ENCODE peak calls at places on chromosomes 2 and 18, in nine cellular contexts. One of them, this sample, is unnamed.

GRCh38 chr2:225779829-225780228 is 380.3 kb downstream of the NYAP2 start:
- DNase-seq in body of pancreas: no peak
- DNase-seq in HFF-Myc: no peak
- DNase-seq in Caco-2: no peak
- DNase-seq in bronchial epithelial cell: no peak
- DNase-seq in Peyer's patch: no peak
- DNase-seq in GM06990: no peak
- DNase-seq in AG04449: no peak
- DNase-seq in IMR-90: no peak
- DNase-seq in this sample: no peak

GRCh38 chr18:79588636-79589481 is 90.7 kb upstream of the CTDP1 start:
- DNase-seq in body of pancreas: peak
- DNase-seq in HFF-Myc: no peak
- DNase-seq in Caco-2: no peak
- DNase-seq in bronchial epithelial cell: peak
- DNase-seq in Peyer's patch: peak
- DNase-seq in GM06990: no peak
- DNase-seq in AG04449: peak
- DNase-seq in IMR-90: peak
- DNase-seq in this sample: no peak

GRCh38 chr2:119236796-119237195 is 13.2 kb downstream of the STEAP3 start:
- DNase-seq in body of pancreas: no peak
- DNase-seq in HFF-Myc: no peak
- DNase-seq in Caco-2: no peak
- DNase-seq in bronchial epithelial cell: no peak
- DNase-seq in Peyer's patch: no peak
- DNase-seq in GM06990: no peak
- DNase-seq in AG04449: no peak
- DNase-seq in IMR-90: no peak
- DNase-seq in this sample: no peak

GRCh38 chr18:27211569-27211968 is 26.5 kb upstream of the CHST9 start:
- DNase-seq in body of pancreas: no peak
- DNase-seq in HFF-Myc: no peak
- DNase-seq in Caco-2: no peak
- DNase-seq in bronchial epithelial cell: no peak
- DNase-seq in Peyer's patch: no peak
- DNase-seq in GM06990: no peak
- DNase-seq in AG04449: no peak
- DNase-seq in IMR-90: no peak
- DNase-seq in this sample: no peak

GRCh38 chr2:231970461-231970860 is 8.9 kb downstream of the DIS3L2 start:
- DNase-seq in body of pancreas: no peak
- DNase-seq in HFF-Myc: no peak
- DNase-seq in Caco-2: no peak
- DNase-seq in bronchial epithelial cell: peak
- DNase-seq in Peyer's patch: no peak
- DNase-seq in GM06990: no peak
- DNase-seq in AG04449: no peak
- DNase-seq in IMR-90: peak
- DNase-seq in this sample: no peak

GRCh38 chr2:200320991-200321390 is 14.5 kb downstream of the SPATS2L start:
- DNase-seq in body of pancreas: no peak
- DNase-seq in HFF-Myc: no peak
- DNase-seq in Caco-2: no peak
- DNase-seq in bronchial epithelial cell: no peak
- DNase-seq in Peyer's patch: no peak
- DNase-seq in GM06990: no peak
- DNase-seq in AG04449: no peak
- DNase-seq in IMR-90: no peak
- DNase-seq in this sample: no peak

GRCh38 chr2:71672640-71673401 is 219.5 kb downstream of the DYSF start:
- DNase-seq in body of pancreas: no peak
- DNase-seq in HFF-Myc: no peak
- DNase-seq in Caco-2: no peak
- DNase-seq in bronchial epithelial cell: no peak
- DNase-seq in Peyer's patch: peak
- DNase-seq in GM06990: no peak
- DNase-seq in AG04449: no peak
- DNase-seq in IMR-90: no peak
- DNase-seq in this sample: no peak

GRCh38 chr2:102592601-102593000 is 26.8 kb upstream of the SLC9A2 start:
- DNase-seq in body of pancreas: peak
- DNase-seq in HFF-Myc: no peak
- DNase-seq in Caco-2: no peak
- DNase-seq in bronchial epithelial cell: peak
- DNase-seq in Peyer's patch: peak
- DNase-seq in GM06990: no peak
- DNase-seq in AG04449: no peak
- DNase-seq in IMR-90: peak
- DNase-seq in this sample: no peak

GRCh38 chr18:7662866-7663265 is 95.8 kb downstream of the PTPRM start:
- DNase-seq in body of pancreas: no peak
- DNase-seq in HFF-Myc: no peak
- DNase-seq in Caco-2: no peak
- DNase-seq in bronchial epithelial cell: no peak
- DNase-seq in Peyer's patch: no peak
- DNase-seq in GM06990: no peak
- DNase-seq in AG04449: no peak
- DNase-seq in IMR-90: no peak
- DNase-seq in this sample: no peak

GRCh38 chr18:7668392-7668791 is 101.3 kb downstream of the PTPRM start:
- DNase-seq in body of pancreas: no peak
- DNase-seq in HFF-Myc: no peak
- DNase-seq in Caco-2: peak
- DNase-seq in bronchial epithelial cell: no peak
- DNase-seq in Peyer's patch: no peak
- DNase-seq in GM06990: no peak
- DNase-seq in AG04449: no peak
- DNase-seq in IMR-90: no peak
- DNase-seq in this sample: no peak

GRCh38 chr18:7663305-7664023 is 96.3 kb downstream of the PTPRM start:
- DNase-seq in body of pancreas: no peak
- DNase-seq in HFF-Myc: no peak
- DNase-seq in Caco-2: no peak
- DNase-seq in bronchial epithelial cell: no peak
- DNase-seq in Peyer's patch: no peak
- DNase-seq in GM06990: no peak
- DNase-seq in AG04449: no peak
- DNase-seq in IMR-90: no peak
- DNase-seq in this sample: no peak

GRCh38 chr18:7664024-7664312 is 96.9 kb downstream of the PTPRM start:
- DNase-seq in body of pancreas: no peak
- DNase-seq in HFF-Myc: no peak
- DNase-seq in Caco-2: no peak
- DNase-seq in bronchial epithelial cell: no peak
- DNase-seq in Peyer's patch: no peak
- DNase-seq in GM06990: no peak
- DNase-seq in AG04449: no peak
- DNase-seq in IMR-90: no peak
- DNase-seq in this sample: no peak

DNA sequence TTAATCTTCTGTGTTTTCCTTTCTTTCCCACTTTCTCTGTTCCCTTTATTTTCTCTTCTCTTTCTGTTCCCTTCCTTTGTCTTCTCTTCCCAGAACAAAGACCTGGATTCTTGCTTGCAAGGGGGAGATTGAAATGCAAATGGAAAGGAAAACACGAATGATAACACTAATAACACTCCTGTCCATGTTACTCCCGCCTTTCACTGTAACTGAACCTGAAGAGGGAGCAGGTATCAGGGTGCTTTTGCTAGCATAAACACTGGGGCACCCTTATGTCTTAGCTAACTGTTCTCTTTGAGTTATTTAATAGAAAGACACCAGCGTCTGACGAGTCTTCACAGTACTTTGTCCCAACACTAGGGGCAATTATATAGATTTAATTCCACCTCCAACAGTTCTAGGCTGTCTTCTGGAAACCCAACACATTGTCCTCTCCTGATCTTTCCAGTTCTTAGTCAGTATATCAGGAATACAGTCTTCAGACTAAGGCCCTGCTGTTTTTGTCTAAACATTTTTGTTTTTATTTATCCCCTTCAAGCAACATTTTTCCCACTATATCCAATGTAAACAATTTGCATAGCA is 99.2 kb downstream of the PTPRM start:
- DNase-seq in body of pancreas: no peak
- DNase-seq in HFF-Myc: no peak
- DNase-seq in Caco-2: no peak
- DNase-seq in bronchial epithelial cell: no peak
- DNase-seq in Peyer's patch: no peak
- DNase-seq in GM06990: no peak
- DNase-seq in AG04449: no peak
- DNase-seq in IMR-90: no peak
- DNase-seq in this sample: no peak
- H3K4me3 ChIP-seq in body of pancreas: no peak
- H3K4me3 ChIP-seq in HFF-Myc: no peak
- H3K4me3 ChIP-seq in Caco-2: no peak
- H3K4me3 ChIP-seq in bronchial epithelial cell: no peak
- H3K4me3 ChIP-seq in Peyer's patch: no peak
- H3K4me3 ChIP-seq in GM06990: no peak
- H3K4me3 ChIP-seq in AG04449: no peak
- H3K4me3 ChIP-seq in IMR-90: no peak
- H3K4me3 ChIP-seq in this sample: no peak

GRCh38 chr2:174149530-174149929 is 98.8 kb downstream of the OLA1 start:
- DNase-seq in body of pancreas: no peak
- DNase-seq in HFF-Myc: no peak
- DNase-seq in Caco-2: no peak
- DNase-seq in bronchial epithelial cell: no peak
- DNase-seq in Peyer's patch: no peak
- DNase-seq in GM06990: no peak
- DNase-seq in AG04449: no peak
- DNase-seq in IMR-90: no peak
- DNase-seq in this sample: no peak

GRCh38 chr2:174148833-174149232 is 99.5 kb downstream of the OLA1 start:
- DNase-seq in body of pancreas: no peak
- DNase-seq in HFF-Myc: no peak
- DNase-seq in Caco-2: no peak
- DNase-seq in bronchial epithelial cell: no peak
- DNase-seq in Peyer's patch: no peak
- DNase-seq in GM06990: no peak
- DNase-seq in AG04449: no peak
- DNase-seq in IMR-90: no peak
- DNase-seq in this sample: no peak

GRCh38 chr2:174142290-174142689 is 106.0 kb downstream of the OLA1 start:
- DNase-seq in body of pancreas: no peak
- DNase-seq in HFF-Myc: no peak
- DNase-seq in Caco-2: no peak
- DNase-seq in bronchial epithelial cell: no peak
- DNase-seq in Peyer's patch: no peak
- DNase-seq in GM06990: no peak
- DNase-seq in AG04449: no peak
- DNase-seq in IMR-90: no peak
- DNase-seq in this sample: no peak

GRCh38 chr2:174145827-174146226 is 102.5 kb downstream of the OLA1 start:
- DNase-seq in body of pancreas: no peak
- DNase-seq in HFF-Myc: no peak
- DNase-seq in Caco-2: no peak
- DNase-seq in bronchial epithelial cell: peak
- DNase-seq in Peyer's patch: no peak
- DNase-seq in GM06990: no peak
- DNase-seq in AG04449: no peak
- DNase-seq in IMR-90: no peak
- DNase-seq in this sample: no peak
- TF ChIP-seq CTCF in body of pancreas: no peak
- TF ChIP-seq CTCF in HFF-Myc: peak
- TF ChIP-seq CTCF in Caco-2: no peak
- TF ChIP-seq CTCF in bronchial epithelial cell: no peak
- TF ChIP-seq CTCF in Peyer's patch: no peak
- TF ChIP-seq CTCF in GM06990: peak
- TF ChIP-seq CTCF in AG04449: no peak
- TF ChIP-seq CTCF in IMR-90: no peak
- TF ChIP-seq CTCF in this sample: no peak

GRCh38 chr2:85437488-85438290 is 19.2 kb downstream of the SH2D6 start:
- DNase-seq in body of pancreas: peak
- DNase-seq in HFF-Myc: no peak
- DNase-seq in Caco-2: no peak
- DNase-seq in bronchial epithelial cell: peak
- DNase-seq in Peyer's patch: peak
- DNase-seq in GM06990: peak
- DNase-seq in AG04449: no peak
- DNase-seq in IMR-90: peak
- DNase-seq in this sample: no peak

GRCh38 chr2:85439986-85440385 is 21.5 kb downstream of the SH2D6 start:
- DNase-seq in body of pancreas: no peak
- DNase-seq in HFF-Myc: no peak
- DNase-seq in Caco-2: no peak
- DNase-seq in bronchial epithelial cell: no peak
- DNase-seq in Peyer's patch: no peak
- DNase-seq in GM06990: no peak
- DNase-seq in AG04449: no peak
- DNase-seq in IMR-90: no peak
- DNase-seq in this sample: no peak

GRCh38 chr2:85436836-85437487 is 18.4 kb downstream of the SH2D6 start:
- DNase-seq in body of pancreas: no peak
- DNase-seq in HFF-Myc: no peak
- DNase-seq in Caco-2: no peak
- DNase-seq in bronchial epithelial cell: no peak
- DNase-seq in Peyer's patch: no peak
- DNase-seq in GM06990: no peak
- DNase-seq in AG04449: no peak
- DNase-seq in IMR-90: no peak
- DNase-seq in this sample: no peak

GRCh38 chr2:85439111-85439477 is 20.6 kb downstream of the SH2D6 start:
- DNase-seq in body of pancreas: no peak
- DNase-seq in HFF-Myc: no peak
- DNase-seq in Caco-2: no peak
- DNase-seq in bronchial epithelial cell: no peak
- DNase-seq in Peyer's patch: no peak
- DNase-seq in GM06990: no peak
- DNase-seq in AG04449: no peak
- DNase-seq in IMR-90: no peak
- DNase-seq in this sample: no peak

DNA sequence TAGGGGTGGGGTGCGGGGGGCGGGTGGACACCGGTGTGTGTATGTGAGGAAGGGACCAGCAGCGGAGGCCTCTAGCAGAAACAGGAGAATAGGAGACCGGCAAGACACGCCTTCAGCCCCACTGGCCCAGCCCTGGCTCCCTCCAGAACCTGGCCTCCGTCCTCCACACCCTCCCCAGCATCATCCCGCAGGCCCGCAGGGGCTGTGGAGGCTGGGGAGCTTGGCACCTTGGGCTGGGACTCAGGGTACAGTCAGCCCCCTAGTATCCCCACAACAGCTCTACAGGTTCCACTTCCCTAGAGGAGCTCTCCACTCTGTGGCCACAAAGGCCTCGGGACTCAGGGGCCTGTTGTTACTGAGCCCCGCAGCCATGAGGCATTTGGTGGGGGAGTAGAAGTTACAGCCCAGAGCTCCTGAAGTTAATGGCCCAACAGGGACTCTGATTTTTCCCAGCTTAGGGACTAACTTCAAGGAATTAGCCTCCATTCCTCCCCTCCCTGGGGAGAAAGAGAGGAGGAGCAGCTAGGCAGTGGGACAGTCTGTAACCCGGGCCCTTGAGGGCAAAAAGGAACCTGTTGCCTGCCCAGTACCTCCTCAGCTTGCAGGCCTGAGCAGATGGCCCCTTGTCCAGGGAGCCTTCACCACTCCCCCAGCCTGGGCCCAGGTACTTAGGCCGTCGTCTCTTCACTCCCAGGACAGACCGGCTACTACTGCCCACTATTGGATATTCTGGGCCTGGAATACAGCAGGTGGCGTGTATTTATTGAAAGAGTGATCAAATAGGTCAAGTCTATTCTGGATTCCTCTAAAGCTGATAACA is 20.0 kb downstream of the SH2D6 start:
- DNase-seq in body of pancreas: peak
- DNase-seq in HFF-Myc: no peak
- DNase-seq in Caco-2: no peak
- DNase-seq in bronchial epithelial cell: no peak
- DNase-seq in Peyer's patch: no peak
- DNase-seq in GM06990: peak
- DNase-seq in AG04449: no peak
- DNase-seq in IMR-90: no peak
- DNase-seq in this sample: no peak
- H3K4me3 ChIP-seq in body of pancreas: no peak
- H3K4me3 ChIP-seq in HFF-Myc: peak
- H3K4me3 ChIP-seq in Caco-2: peak
- H3K4me3 ChIP-seq in bronchial epithelial cell: peak
- H3K4me3 ChIP-seq in Peyer's patch: peak
- H3K4me3 ChIP-seq in GM06990: peak
- H3K4me3 ChIP-seq in AG04449: no peak
- H3K4me3 ChIP-seq in IMR-90: peak
- H3K4me3 ChIP-seq in this sample: no peak

GRCh38 chr2:75465317-75465998 is 95.3 kb downstream of the EVA1A start:
- DNase-seq in body of pancreas: no peak
- DNase-seq in HFF-Myc: no peak
- DNase-seq in Caco-2: no peak
- DNase-seq in bronchial epithelial cell: peak
- DNase-seq in Peyer's patch: no peak
- DNase-seq in GM06990: no peak
- DNase-seq in AG04449: no peak
- DNase-seq in IMR-90: peak
- DNase-seq in this sample: no peak

GRCh38 chr2:75466708-75467311 is 93.9 kb downstream of the EVA1A start:
- DNase-seq in body of pancreas: peak
- DNase-seq in HFF-Myc: no peak
- DNase-seq in Caco-2: peak
- DNase-seq in bronchial epithelial cell: peak
- DNase-seq in Peyer's patch: peak
- DNase-seq in GM06990: peak
- DNase-seq in AG04449: no peak
- DNase-seq in IMR-90: peak
- DNase-seq in this sample: no peak

GRCh38 chr2:75462714-75463113 is 98.0 kb downstream of the EVA1A start:
- DNase-seq in body of pancreas: no peak
- DNase-seq in HFF-Myc: no peak
- DNase-seq in Caco-2: no peak
- DNase-seq in bronchial epithelial cell: no peak
- DNase-seq in Peyer's patch: no peak
- DNase-seq in GM06990: no peak
- DNase-seq in AG04449: no peak
- DNase-seq in IMR-90: no peak
- DNase-seq in this sample: no peak

GRCh38 chr2:75460630-75461029 is 100.1 kb downstream of the EVA1A start:
- DNase-seq in body of pancreas: no peak
- DNase-seq in HFF-Myc: no peak
- DNase-seq in Caco-2: no peak
- DNase-seq in bronchial epithelial cell: no peak
- DNase-seq in Peyer's patch: no peak
- DNase-seq in GM06990: no peak
- DNase-seq in AG04449: no peak
- DNase-seq in IMR-90: no peak
- DNase-seq in this sample: no peak

GRCh38 chr2:75464348-75464946 is 96.3 kb downstream of the EVA1A start:
- DNase-seq in body of pancreas: peak
- DNase-seq in HFF-Myc: no peak
- DNase-seq in Caco-2: no peak
- DNase-seq in bronchial epithelial cell: peak
- DNase-seq in Peyer's patch: no peak
- DNase-seq in GM06990: no peak
- DNase-seq in AG04449: no peak
- DNase-seq in IMR-90: peak
- DNase-seq in this sample: no peak
- TF ChIP-seq CTCF in body of pancreas: peak
- TF ChIP-seq CTCF in HFF-Myc: peak
- TF ChIP-seq CTCF in Caco-2: peak
- TF ChIP-seq CTCF in bronchial epithelial cell: peak
- TF ChIP-seq CTCF in Peyer's patch: peak
- TF ChIP-seq CTCF in GM06990: peak
- TF ChIP-seq CTCF in AG04449: peak
- TF ChIP-seq CTCF in IMR-90: peak
- TF ChIP-seq CTCF in this sample: peak